ENCODE peak calls at places on chromosomes 7 and 10, in six cellular contexts. One of them, this sample, is unnamed.
A peak's percentile ranks its signal among the peaks of the same experiment; 100 is the strongest.

GRCh38 chr7:133199831-133200230 is 53.0 kb upstream of the EXOC4 start:
- ATAC-seq in IMR-90: no peak
- ATAC-seq in GM12878: no peak
- ATAC-seq in heart left ventricle: no peak
- ATAC-seq in A549: no peak
- ATAC-seq in HCT116: no peak
- ATAC-seq in this sample: no peak

GRCh38 chr10:128050937-128051336 is 75.3 kb downstream of the MKI67 start:
- ATAC-seq in GM12878: no peak
- ATAC-seq in heart left ventricle: no peak
- ATAC-seq in HCT116: no peak
- ATAC-seq in A549: no peak
- ATAC-seq in IMR-90: no peak
- ATAC-seq in this sample: peak; percentile 46

GRCh38 chr10:79103585-79103984 is 34.8 kb downstream of the ZMIZ1 start:
- ATAC-seq in A549: no peak
- ATAC-seq in HCT116: no peak
- ATAC-seq in heart left ventricle: peak; percentile 32
- ATAC-seq in GM12878: no peak
- ATAC-seq in IMR-90: no peak
- ATAC-seq in this sample: no peak

GRCh38 chr7:5704534-5704922 is 76.9 kb downstream of the RNF216 start:
- ATAC-seq in IMR-90: peak; percentile 81
- ATAC-seq in HCT116: peak; percentile 71
- ATAC-seq in heart left ventricle: peak; percentile 70
- ATAC-seq in A549: peak; percentile 89
- ATAC-seq in GM12878: peak; percentile 13
- ATAC-seq in this sample: peak; percentile 84

GRCh38 chr10:5813341-5814109 is at the start of gene GDI2:
- ATAC-seq in HCT116: peak; percentile 96
- ATAC-seq in A549: peak; percentile 95
- ATAC-seq in GM12878: peak; percentile 85
- ATAC-seq in IMR-90: peak; percentile 97
- ATAC-seq in heart left ventricle: peak; percentile 99
- ATAC-seq in this sample: peak; percentile 98

GRCh38 chr7:17038160-17038782 is 156.5 kb upstream of the AGR3 start:
- ATAC-seq in A549: no peak
- ATAC-seq in GM12878: peak; percentile 30
- ATAC-seq in heart left ventricle: no peak
- ATAC-seq in HCT116: no peak
- ATAC-seq in IMR-90: no peak
- ATAC-seq in this sample: no peak

GRCh38 chr7:22867589-22867988 is 44.9 kb upstream of the TOMM7 start:
- ATAC-seq in A549: no peak
- ATAC-seq in heart left ventricle: no peak
- ATAC-seq in HCT116: no peak
- ATAC-seq in IMR-90: no peak
- ATAC-seq in GM12878: no peak
- ATAC-seq in this sample: no peak

GRCh38 chr10:74801447-74801846 is 25.0 kb upstream of the KAT6B start:
- ATAC-seq in A549: no peak
- ATAC-seq in heart left ventricle: no peak
- ATAC-seq in HCT116: no peak
- ATAC-seq in IMR-90: no peak
- ATAC-seq in GM12878: no peak
- ATAC-seq in this sample: no peak

GRCh38 chr10:123464428-123465323 is 201.5 kb upstream of the GPR26 start:
- ATAC-seq in heart left ventricle: no peak
- ATAC-seq in IMR-90: no peak
- ATAC-seq in GM12878: no peak
- ATAC-seq in A549: no peak
- ATAC-seq in HCT116: no peak
- ATAC-seq in this sample: no peak

GRCh38 chr10:79932841-79933379 is 16.0 kb downstream of the SFTPD start:
- ATAC-seq in IMR-90: no peak
- ATAC-seq in A549: no peak
- ATAC-seq in GM12878: no peak
- ATAC-seq in HCT116: no peak
- ATAC-seq in heart left ventricle: no peak
- ATAC-seq in this sample: no peak

GRCh38 chr10:79129361-79129997 is 60.7 kb downstream of the ZMIZ1 start:
- ATAC-seq in A549: peak; percentile 9
- ATAC-seq in GM12878: no peak
- ATAC-seq in heart left ventricle: peak; percentile 31
- ATAC-seq in HCT116: no peak
- ATAC-seq in IMR-90: peak; percentile 62
- ATAC-seq in this sample: peak; percentile 49

GRCh38 chr10:72889391-72889831 is 4.1 kb upstream of the OIT3 start:
- ATAC-seq in A549: no peak
- ATAC-seq in IMR-90: no peak
- ATAC-seq in GM12878: no peak
- ATAC-seq in HCT116: no peak
- ATAC-seq in heart left ventricle: no peak
- ATAC-seq in this sample: no peak

GRCh38 chr10:70494536-70494935 is 16.0 kb downstream of the PALD1 start:
- ATAC-seq in heart left ventricle: peak; percentile 25
- ATAC-seq in GM12878: peak; percentile 38
- ATAC-seq in HCT116: no peak
- ATAC-seq in IMR-90: no peak
- ATAC-seq in A549: no peak
- ATAC-seq in this sample: no peak

GRCh38 chr7:42734568-42734967 is 177.3 kb downstream of the C7orf25 start:
- ATAC-seq in IMR-90: no peak
- ATAC-seq in GM12878: no peak
- ATAC-seq in heart left ventricle: peak; percentile 36
- ATAC-seq in HCT116: no peak
- ATAC-seq in A549: no peak
- ATAC-seq in this sample: no peak

GRCh38 chr7:120588411-120588810 is 269.5 kb downstream of the TSPAN12 start:
- ATAC-seq in IMR-90: peak; percentile 25
- ATAC-seq in A549: no peak
- ATAC-seq in GM12878: no peak
- ATAC-seq in HCT116: no peak
- ATAC-seq in heart left ventricle: no peak
- ATAC-seq in this sample: no peak

GRCh38 chr10:78389419-78389818 is 355.8 kb downstream of the RPS24 start:
- ATAC-seq in HCT116: no peak
- ATAC-seq in GM12878: no peak
- ATAC-seq in A549: no peak
- ATAC-seq in heart left ventricle: no peak
- ATAC-seq in IMR-90: no peak
- ATAC-seq in this sample: no peak

GRCh38 chr7:1233328-1234048 is 816 bp downstream of the UNCX start:
- ATAC-seq in GM12878: no peak
- ATAC-seq in A549: peak; percentile 34
- ATAC-seq in HCT116: no peak
- ATAC-seq in IMR-90: no peak
- ATAC-seq in heart left ventricle: no peak
- ATAC-seq in this sample: no peak

GRCh38 chr10:108465871-108466641 is 1301.5 kb upstream of the SORCS1 start:
- ATAC-seq in GM12878: no peak
- ATAC-seq in heart left ventricle: no peak
- ATAC-seq in HCT116: no peak
- ATAC-seq in IMR-90: peak; percentile 49
- ATAC-seq in A549: no peak
- ATAC-seq in this sample: peak; percentile 71

GRCh38 chr10:44184633-44185314 is 200.1 kb downstream of the CXCL12 start:
- ATAC-seq in HCT116: no peak
- ATAC-seq in IMR-90: no peak
- ATAC-seq in GM12878: no peak
- ATAC-seq in heart left ventricle: peak; percentile 23
- ATAC-seq in A549: no peak
- ATAC-seq in this sample: no peak

GRCh38 chr10:10053051-10053450 is 964.6 kb upstream of the CELF2 start:
- ATAC-seq in heart left ventricle: no peak
- ATAC-seq in A549: no peak
- ATAC-seq in HCT116: no peak
- ATAC-seq in GM12878: no peak
- ATAC-seq in IMR-90: no peak
- ATAC-seq in this sample: no peak

GRCh38 chr10:43408331-43408709 is 666 bp downstream of the HNRNPF start:
- ATAC-seq in heart left ventricle: no peak
- ATAC-seq in GM12878: no peak
- ATAC-seq in IMR-90: no peak
- ATAC-seq in A549: no peak
- ATAC-seq in HCT116: peak; percentile 14
- ATAC-seq in this sample: no peak

GRCh38 chr7:45920543-45921380 is at the start of gene IGFBP3:
- ATAC-seq in GM12878: peak; percentile 15
- ATAC-seq in HCT116: peak; percentile 79
- ATAC-seq in IMR-90: peak; percentile 74
- ATAC-seq in heart left ventricle: peak; percentile 64
- ATAC-seq in A549: peak; percentile 61
- ATAC-seq in this sample: peak; percentile 61

GRCh38 chr10:6617319-6618076 is 37.4 kb upstream of the PRKCQ start:
- ATAC-seq in A549: no peak
- ATAC-seq in heart left ventricle: no peak
- ATAC-seq in IMR-90: no peak
- ATAC-seq in GM12878: no peak
- ATAC-seq in HCT116: no peak
- ATAC-seq in this sample: no peak

GRCh38 chr10:22690614-22691431 is 23.6 kb downstream of the PIP4K2A start:
- ATAC-seq in GM12878: peak; percentile 78
- ATAC-seq in IMR-90: no peak
- ATAC-seq in HCT116: no peak
- ATAC-seq in heart left ventricle: no peak
- ATAC-seq in A549: no peak
- ATAC-seq in this sample: peak; percentile 39

GRCh38 chr10:12586724-12587123 is 237.4 kb downstream of the CAMK1D start:
- ATAC-seq in A549: no peak
- ATAC-seq in GM12878: no peak
- ATAC-seq in HCT116: no peak
- ATAC-seq in IMR-90: no peak
- ATAC-seq in heart left ventricle: no peak
- ATAC-seq in this sample: no peak

DNA sequence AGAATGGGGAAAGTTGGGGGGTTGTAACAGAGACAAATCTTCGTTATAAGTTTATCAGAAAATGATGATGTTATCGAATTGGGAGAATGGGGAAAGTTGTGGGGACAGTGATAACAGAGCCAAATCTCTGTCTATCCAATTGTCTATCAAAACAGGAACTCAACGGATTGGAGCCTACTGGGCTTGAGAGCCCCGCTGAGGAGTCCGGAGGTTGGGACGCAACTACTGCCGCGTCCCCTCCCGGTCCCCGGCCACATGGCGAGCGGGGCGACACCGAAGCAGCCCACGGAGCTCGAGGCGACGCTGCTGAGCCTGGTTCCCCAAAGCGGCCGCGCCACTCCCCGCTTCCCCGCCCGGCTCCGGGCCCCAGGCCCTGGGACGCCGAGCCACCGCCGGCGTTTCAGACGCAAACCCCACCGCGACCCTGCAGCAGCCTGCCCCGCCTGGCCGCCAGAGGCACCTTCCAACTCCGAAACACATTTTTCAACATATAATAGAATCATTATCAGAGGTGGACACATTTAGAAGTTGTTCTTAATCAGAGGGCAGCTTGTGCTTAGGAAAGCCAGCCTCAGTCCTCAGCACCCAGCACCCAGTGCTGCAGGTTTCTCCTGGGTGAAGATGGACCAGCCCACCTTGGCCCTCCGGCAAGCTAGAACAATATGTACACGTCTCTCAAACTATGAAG is 13.8 kb upstream of the RALA start:
- ATAC-seq in A549: peak; percentile 67
- ATAC-seq in HCT116: no peak
- ATAC-seq in heart left ventricle: peak; percentile 70
- ATAC-seq in IMR-90: peak; percentile 73
- ATAC-seq in GM12878: peak; percentile 72
- ATAC-seq in this sample: peak; percentile 46
- TF ChIP-seq CTCF in A549: no peak
- TF ChIP-seq CTCF in HCT116: no peak
- TF ChIP-seq CTCF in heart left ventricle: no peak
- TF ChIP-seq CTCF in IMR-90: no peak
- TF ChIP-seq CTCF in GM12878: peak; percentile 8
- TF ChIP-seq CTCF in this sample: no peak

DNA sequence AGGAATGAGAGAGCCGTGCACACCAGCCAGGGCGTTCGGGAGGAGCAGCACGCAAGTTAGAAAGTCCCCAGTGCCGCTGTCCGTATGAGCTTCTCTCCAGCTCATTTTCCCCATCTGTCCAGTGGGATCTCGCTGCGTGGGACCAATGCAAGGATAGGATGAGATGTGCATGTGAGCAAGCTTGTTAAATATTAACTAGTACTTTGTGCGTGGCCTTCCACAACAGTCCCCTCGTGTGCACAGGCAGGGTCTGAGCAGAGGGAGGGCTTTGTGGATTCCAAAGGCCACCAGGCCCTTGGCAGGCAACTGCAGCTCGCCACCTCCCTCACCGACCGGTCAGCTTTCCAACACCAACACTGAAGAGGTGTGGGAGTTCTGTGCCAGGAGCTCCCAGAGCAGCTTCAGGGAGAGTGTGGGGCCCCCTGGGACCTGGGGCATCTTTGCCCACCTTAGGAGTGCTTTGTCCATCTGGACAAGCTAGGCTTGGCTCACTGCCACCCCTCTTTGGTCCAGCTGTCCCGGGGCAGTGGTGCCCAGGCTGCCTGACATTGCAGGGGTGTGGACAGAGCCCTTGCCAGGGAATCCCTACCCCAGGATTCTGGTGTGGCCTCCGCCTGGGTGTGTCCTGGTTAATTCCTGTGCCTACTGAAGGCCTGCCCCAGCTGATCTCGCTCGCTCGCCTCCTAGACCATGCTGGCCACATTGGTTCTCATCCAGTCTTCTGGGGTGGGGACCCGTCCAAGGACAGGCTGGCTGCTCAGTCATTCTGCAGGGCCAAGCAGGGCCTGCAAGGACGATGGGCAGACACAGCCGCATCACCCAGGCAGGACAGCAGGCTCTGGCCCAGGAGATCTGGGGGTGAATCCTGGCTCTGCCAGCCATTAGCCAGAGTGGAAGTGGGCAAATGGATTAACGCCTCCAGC is 5.3 kb downstream of the FAM20C start:
- ATAC-seq in GM12878: no peak
- ATAC-seq in heart left ventricle: no peak
- ATAC-seq in A549: no peak
- ATAC-seq in IMR-90: no peak
- ATAC-seq in HCT116: no peak
- ATAC-seq in this sample: no peak
- TF ChIP-seq POLR2A in GM12878: no peak
- TF ChIP-seq POLR2A in heart left ventricle: no peak
- TF ChIP-seq POLR2A in A549: no peak
- TF ChIP-seq POLR2A in IMR-90: no peak
- TF ChIP-seq POLR2A in HCT116: no peak
- TF ChIP-seq POLR2A in this sample: no peak

GRCh38 chr10:126315471-126316177 is 72.7 kb downstream of the ADAM12 start:
- ATAC-seq in A549: no peak
- ATAC-seq in IMR-90: peak; percentile 74
- ATAC-seq in heart left ventricle: no peak
- ATAC-seq in GM12878: no peak
- ATAC-seq in HCT116: no peak
- ATAC-seq in this sample: no peak
- H3K4me3 ChIP-seq in A549: no peak overlapping the region
- H3K4me3 ChIP-seq in IMR-90: no peak overlapping the region
- H3K4me3 ChIP-seq in heart left ventricle: peak overlapping the region; percentile 3
- H3K4me3 ChIP-seq in GM12878: no peak overlapping the region
- H3K4me3 ChIP-seq in HCT116: no peak overlapping the region
- H3K4me3 ChIP-seq in this sample: no peak overlapping the region

GRCh38 chr7:96833701-96834453 is 124.2 kb upstream of the SEM1 start:
- ATAC-seq in IMR-90: no peak
- ATAC-seq in heart left ventricle: no peak
- ATAC-seq in HCT116: no peak
- ATAC-seq in GM12878: no peak
- ATAC-seq in A549: no peak
- ATAC-seq in this sample: no peak
- TF ChIP-seq CTCF in IMR-90: no peak
- TF ChIP-seq CTCF in heart left ventricle: no peak
- TF ChIP-seq CTCF in HCT116: no peak
- TF ChIP-seq CTCF in GM12878: no peak
- TF ChIP-seq CTCF in A549: no peak
- TF ChIP-seq CTCF in this sample: no peak

GRCh38 chr10:11517150-11517549 is 94.3 kb downstream of the USP6NL start:
- ATAC-seq in IMR-90: no peak
- ATAC-seq in heart left ventricle: no peak
- ATAC-seq in HCT116: no peak
- ATAC-seq in GM12878: peak; percentile 75
- ATAC-seq in A549: no peak
- ATAC-seq in this sample: no peak
- TF ChIP-seq POLR2A in IMR-90: no peak
- TF ChIP-seq POLR2A in heart left ventricle: no peak
- TF ChIP-seq POLR2A in HCT116: no peak
- TF ChIP-seq POLR2A in GM12878: no peak
- TF ChIP-seq POLR2A in A549: no peak
- TF ChIP-seq POLR2A in this sample: no peak